ENCODE peak calls at places on chromosomes 7 and 10, in four cellular contexts. One of them, this sample, is unnamed.

GRCh38 chr7:112708236-112708635 is 82.0 kb downstream of the TMEM168 start:
- DNase-seq in activated T-helper 1 cell treated with anti-CD3 and anti-CD28 coated beads, Interleukin-2, amount 50 U/mL, for 16 hours: no peak
- DNase-seq in stimulated activated CD4-positive, alpha-beta T cell treated with anti-CD3 and anti-CD28 coated beads, Interleukin-12 subunit alpha, Interleukin-12 subunit beta, amount 100 ng/mL, for 48 hours: no peak
- DNase-seq in nephron progenitor cell: no peak
- DNase-seq in this sample: no peak

GRCh38 chr10:79932841-79933379 is 16.0 kb downstream of the SFTPD start:
- DNase-seq in stimulated activated CD4-positive, alpha-beta T cell treated with anti-CD3 and anti-CD28 coated beads, Interleukin-12 subunit alpha, Interleukin-12 subunit beta, amount 100 ng/mL, for 48 hours: no peak
- DNase-seq in nephron progenitor cell: no peak
- DNase-seq in activated T-helper 1 cell treated with anti-CD3 and anti-CD28 coated beads, Interleukin-2, amount 50 U/mL, for 16 hours: no peak
- DNase-seq in this sample: no peak

GRCh38 chr10:28939352-28940157 is 262.2 kb downstream of the BAMBI start:
- DNase-seq in nephron progenitor cell: peak
- DNase-seq in stimulated activated CD4-positive, alpha-beta T cell treated with anti-CD3 and anti-CD28 coated beads, Interleukin-12 subunit alpha, Interleukin-12 subunit beta, amount 100 ng/mL, for 48 hours: no peak
- DNase-seq in activated T-helper 1 cell treated with anti-CD3 and anti-CD28 coated beads, Interleukin-2, amount 50 U/mL, for 16 hours: no peak
- DNase-seq in this sample: peak

GRCh38 chr10:12333382-12334185 is 15.8 kb upstream of the CAMK1D start:
- DNase-seq in stimulated activated CD4-positive, alpha-beta T cell treated with anti-CD3 and anti-CD28 coated beads, Interleukin-12 subunit alpha, Interleukin-12 subunit beta, amount 100 ng/mL, for 48 hours: peak
- DNase-seq in activated T-helper 1 cell treated with anti-CD3 and anti-CD28 coated beads, Interleukin-2, amount 50 U/mL, for 16 hours: peak
- DNase-seq in nephron progenitor cell: no peak
- DNase-seq in this sample: peak

GRCh38 chr10:97888641-97889262 is 39.1 kb downstream of the GOLGA7B start:
- DNase-seq in stimulated activated CD4-positive, alpha-beta T cell treated with anti-CD3 and anti-CD28 coated beads, Interleukin-12 subunit alpha, Interleukin-12 subunit beta, amount 100 ng/mL, for 48 hours: no peak
- DNase-seq in nephron progenitor cell: no peak
- DNase-seq in activated T-helper 1 cell treated with anti-CD3 and anti-CD28 coated beads, Interleukin-2, amount 50 U/mL, for 16 hours: no peak
- DNase-seq in this sample: peak

GRCh38 chr7:43878867-43879266 is 9.6 kb upstream of the MRPS24 start:
- DNase-seq in stimulated activated CD4-positive, alpha-beta T cell treated with anti-CD3 and anti-CD28 coated beads, Interleukin-12 subunit alpha, Interleukin-12 subunit beta, amount 100 ng/mL, for 48 hours: no peak
- DNase-seq in nephron progenitor cell: no peak
- DNase-seq in activated T-helper 1 cell treated with anti-CD3 and anti-CD28 coated beads, Interleukin-2, amount 50 U/mL, for 16 hours: no peak
- DNase-seq in this sample: no peak

GRCh38 chr10:31075434-31075833 is 43.8 kb upstream of the ZNF438 start:
- DNase-seq in stimulated activated CD4-positive, alpha-beta T cell treated with anti-CD3 and anti-CD28 coated beads, Interleukin-12 subunit alpha, Interleukin-12 subunit beta, amount 100 ng/mL, for 48 hours: no peak
- DNase-seq in nephron progenitor cell: no peak
- DNase-seq in activated T-helper 1 cell treated with anti-CD3 and anti-CD28 coated beads, Interleukin-2, amount 50 U/mL, for 16 hours: no peak
- DNase-seq in this sample: peak

GRCh38 chr10:44804661-44805060 is 106.5 kb upstream of the TMEM72 start:
- DNase-seq in stimulated activated CD4-positive, alpha-beta T cell treated with anti-CD3 and anti-CD28 coated beads, Interleukin-12 subunit alpha, Interleukin-12 subunit beta, amount 100 ng/mL, for 48 hours: no peak
- DNase-seq in nephron progenitor cell: no peak
- DNase-seq in activated T-helper 1 cell treated with anti-CD3 and anti-CD28 coated beads, Interleukin-2, amount 50 U/mL, for 16 hours: no peak
- DNase-seq in this sample: no peak

GRCh38 chr7:51457079-51457478 is 140.5 kb upstream of the COBL start:
- DNase-seq in stimulated activated CD4-positive, alpha-beta T cell treated with anti-CD3 and anti-CD28 coated beads, Interleukin-12 subunit alpha, Interleukin-12 subunit beta, amount 100 ng/mL, for 48 hours: no peak
- DNase-seq in nephron progenitor cell: no peak
- DNase-seq in activated T-helper 1 cell treated with anti-CD3 and anti-CD28 coated beads, Interleukin-2, amount 50 U/mL, for 16 hours: no peak
- DNase-seq in this sample: no peak

GRCh38 chr7:40658731-40659130 is 523.9 kb downstream of the SUGCT start:
- DNase-seq in activated T-helper 1 cell treated with anti-CD3 and anti-CD28 coated beads, Interleukin-2, amount 50 U/mL, for 16 hours: no peak
- DNase-seq in stimulated activated CD4-positive, alpha-beta T cell treated with anti-CD3 and anti-CD28 coated beads, Interleukin-12 subunit alpha, Interleukin-12 subunit beta, amount 100 ng/mL, for 48 hours: no peak
- DNase-seq in nephron progenitor cell: no peak
- DNase-seq in this sample: no peak

GRCh38 chr7:157228864-157229422 is 90.2 kb downstream of the UBE3C start:
- DNase-seq in nephron progenitor cell: peak
- DNase-seq in stimulated activated CD4-positive, alpha-beta T cell treated with anti-CD3 and anti-CD28 coated beads, Interleukin-12 subunit alpha, Interleukin-12 subunit beta, amount 100 ng/mL, for 48 hours: no peak
- DNase-seq in activated T-helper 1 cell treated with anti-CD3 and anti-CD28 coated beads, Interleukin-2, amount 50 U/mL, for 16 hours: no peak
- DNase-seq in this sample: peak